ENCODE peak calls at places on chromosomes 16 and 17, in nine cellular contexts. W, A, G, I, P, N, D, T and Z are unnamed samples.

GRCh38 chr17:21286066-21286770 is 1.7 kb downstream of the MAP2K3 start:
- DNase-seq in W (peak; percentile 91), A (peak; percentile 97), G (no peak), I (peak; percentile 99), P (peak; percentile 45), N (peak; percentile 90), D (peak; percentile 92), T (peak; percentile 86), Z (no peak)

GRCh38 chr16:56637814-56638750 is at the start of gene MT1A:
- DNase-seq in W (no peak), A (peak; percentile 63), G (no peak), I (peak; percentile 44), P (peak; percentile 80), N (peak; percentile 78), D (peak; percentile 82), T (peak; percentile 83), Z (no peak)

GRCh38 chr17:41919840-41920579 is 1.3 kb upstream of the ACLY start:
- DNase-seq in W (peak; percentile 15), A (no peak), G (no peak), I (peak; percentile 53), P (no peak), N (no peak), D (no peak), T (no peak), Z (no peak)

GRCh38 chr16:84548971-84549844 is 44.7 kb upstream of the MEAK7 start:
- DNase-seq in W (no peak), A (no peak), G (no peak), I (no peak), P (no peak), N (peak; percentile 30), D (no peak), T (no peak), Z (no peak)

GRCh38 chr17:59465949-59466307 is 99.5 kb upstream of the DHX40 start:
- DNase-seq in W (no peak), A (no peak), G (no peak), I (no peak), P (no peak), N (no peak), D (no peak), T (no peak), Z (no peak)

GRCh38 chr17:72123964-72124791 is 3.4 kb downstream of the SOX9 start:
- DNase-seq in W (no peak), A (no peak), G (no peak), I (no peak), P (peak; percentile 30), N (no peak), D (peak; percentile 18), T (no peak), Z (no peak)

GRCh38 chr16:29114476-29115012 is 129.7 kb downstream of the LAT start:
- DNase-seq in W (no peak), A (no peak), G (no peak), I (no peak), P (no peak), N (no peak), D (no peak), T (no peak), Z (no peak)

GRCh38 chr17:55632893-55633292 is 89.8 kb downstream of the TMEM100 start:
- DNase-seq in W (no peak), A (no peak), G (no peak), I (peak; percentile 83), P (no peak), N (no peak), D (no peak), T (no peak), Z (no peak)

GRCh38 chr17:61570118-61570517 is 20.9 kb downstream of the NACA2 start:
- DNase-seq in W (no peak), A (no peak), G (no peak), I (no peak), P (no peak), N (no peak), D (no peak), T (no peak), Z (no peak)

GRCh38 chr17:51850206-51850605 is 308.3 kb downstream of the CA10 start:
- DNase-seq in W (no peak), A (no peak), G (no peak), I (no peak), P (peak; percentile 45), N (no peak), D (no peak), T (no peak), Z (no peak)

GRCh38 chr17:32862940-32863339 is 14.0 kb downstream of the MYO1D start:
- DNase-seq in W (no peak), A (no peak), G (no peak), I (no peak), P (no peak), N (no peak), D (no peak), T (no peak), Z (no peak)

GRCh38 chr16:19755268-19755667 is 37.2 kb downstream of the IQCK start:
- DNase-seq in W (no peak), A (no peak), G (no peak), I (no peak), P (no peak), N (no peak), D (no peak), T (no peak), Z (no peak)

GRCh38 chr16:70551788-70552187 is 28.2 kb downstream of the SF3B3 start:
- DNase-seq in W (no peak), A (no peak), G (no peak), I (no peak), P (no peak), N (no peak), D (no peak), T (no peak), Z (no peak)

GRCh38 chr17:51397361-51398127 is 137.2 kb downstream of the UTP18 start:
- DNase-seq in W (peak; percentile 43), A (no peak), G (no peak), I (no peak), P (no peak), N (no peak), D (no peak), T (no peak), Z (no peak)

GRCh38 chr17:41784207-41784744 is 2.2 kb downstream of the JUP start:
- DNase-seq in W (peak; percentile 84), A (peak; percentile 30), G (no peak), I (peak; percentile 32), P (peak; percentile 76), N (peak; percentile 68), D (peak; percentile 52), T (peak; percentile 67), Z (peak; percentile 56)

GRCh38 chr16:30559690-30560089 is 1.5 kb upstream of the ZNF764 start:
- DNase-seq in W (no peak), A (no peak), G (no peak), I (no peak), P (no peak), N (no peak), D (no peak), T (no peak), Z (no peak)

GRCh38 chr17:75816693-75817092 is 27.5 kb downstream of the UNC13D start:
- DNase-seq in W (no peak), A (no peak), G (no peak), I (no peak), P (no peak), N (no peak), D (no peak), T (peak; percentile 13), Z (no peak)

GRCh38 chr16:81600275-81600674 is 155.7 kb downstream of the CMIP start:
- DNase-seq in W (peak; percentile 54), A (no peak), G (no peak), I (peak; percentile 79), P (peak; percentile 35), N (no peak), D (no peak), T (no peak), Z (no peak)

GRCh38 chr17:10349403-10349802 is 23.4 kb downstream of the MYH13 start:
- DNase-seq in W (no peak), A (no peak), G (no peak), I (no peak), P (peak; percentile 34), N (no peak), D (no peak), T (no peak), Z (no peak)
- TF ChIP-seq CTCF in W (no peak), A (no peak), G (no peak), I (peak; percentile 2), P (peak; percentile 53), N (peak; percentile 13), D (no peak), T (no peak), Z (no peak)

GRCh38 chr17:48613862-48614694 is 1.0 kb downstream of the HOXB8 start:
- DNase-seq in W (no peak), A (no peak), G (no peak), I (no peak), P (peak; percentile 71), N (no peak), D (no peak), T (no peak), Z (no peak)

GRCh38 chr17:48612456-48612853 is 1.6 kb upstream of the HOXB7 start:
- DNase-seq in W (no peak), A (no peak), G (no peak), I (no peak), P (no peak), N (no peak), D (no peak), T (no peak), Z (no peak)

GRCh38 chr17:48611681-48612455 is 1.1 kb upstream of the HOXB7 start:
- DNase-seq in W (no peak), A (no peak), G (no peak), I (no peak), P (peak; percentile 51), N (no peak), D (peak; percentile 59), T (no peak), Z (no peak)

GRCh38 chr17:48614904-48615211 is 234 bp downstream of the HOXB8 start:
- DNase-seq in W (no peak), A (no peak), G (no peak), I (no peak), P (no peak), N (no peak), D (no peak), T (no peak), Z (no peak)

GRCh38 chr17:48612854-48613691 is 2.0 kb downstream of the HOXB8 start:
- DNase-seq in W (no peak), A (no peak), G (no peak), I (no peak), P (peak; percentile 71), N (no peak), D (peak; percentile 49), T (no peak), Z (peak; percentile 69)
- TF ChIP-seq CTCF in W (peak; percentile 66), A (no peak), G (no peak), I (peak; percentile 38), P (no peak), N (peak; percentile 12), D (peak; percentile 21), T (peak; percentile 46), Z (no peak)

GRCh38 chr16:2005646-2006045 is 4.0 kb downstream of the ZNF598 start:
- DNase-seq in W (no peak), A (no peak), G (no peak), I (no peak), P (no peak), N (no peak), D (no peak), T (no peak), Z (no peak)
- TF ChIP-seq CTCF in W (no peak), A (no peak), G (no peak), I (no peak), P (no peak), N (no peak), D (no peak), T (no peak), Z (no peak)

DNA sequence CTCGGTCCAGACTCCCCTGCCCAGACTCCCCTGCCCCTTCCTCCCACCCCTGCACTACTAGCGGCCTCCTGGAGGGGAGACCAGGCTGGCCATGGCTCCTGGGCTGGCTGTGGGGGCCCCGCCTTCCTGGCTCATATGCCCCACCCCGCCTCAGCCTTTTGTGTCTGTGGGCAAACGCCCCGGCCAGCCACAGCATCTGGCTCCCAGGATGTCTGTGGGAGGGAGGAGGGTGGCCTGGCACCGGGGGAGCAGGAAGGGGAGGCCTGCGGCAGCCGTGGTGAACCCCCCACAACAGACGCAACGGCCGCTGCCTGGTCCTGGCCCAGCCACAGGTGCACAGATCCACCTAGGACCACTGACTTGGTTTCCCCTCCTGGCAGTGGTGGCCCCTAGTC is 32.9 kb downstream of the BAHCC1 start:
- DNase-seq in W (no peak), A (no peak), G (no peak), I (no peak), P (no peak), N (no peak), D (peak; percentile 52), T (no peak), Z (no peak)
- TF ChIP-seq CTCF in W (no peak), A (no peak), G (no peak), I (no peak), P (no peak), N (no peak), D (no peak), T (no peak), Z (no peak)